ENCODE peak calls at places on chromosomes 4 and X, in four cellular contexts. One of them, this sample, is unnamed.

GRCh38 chr4:185573651-185574199 is 38.4 kb upstream of the PDLIM3 start:
- DNase-seq in A549: peak; percentile 45
- DNase-seq in H1: peak; percentile 57
- DNase-seq in K562: peak; percentile 80
- DNase-seq in this sample: peak; percentile 58

GRCh38 chr4:37244583-37245390 is at the start of gene NWD2:
- DNase-seq in H1: peak; percentile 78
- DNase-seq in K562: no peak
- DNase-seq in A549: no peak
- DNase-seq in this sample: no peak

GRCh38 chr4:48269861-48270515 is 350 bp upstream of the TEC start:
- DNase-seq in A549: peak; percentile 88
- DNase-seq in K562: peak; percentile 96
- DNase-seq in H1: peak; percentile 96
- DNase-seq in this sample: peak; percentile 75

GRCh38 chrX:16828126-16828908 is 41.8 kb downstream of the RBBP7 start:
- DNase-seq in H1: no peak
- DNase-seq in A549: peak; percentile 36
- DNase-seq in K562: no peak
- DNase-seq in this sample: no peak

GRCh38 chr4:98658287-98659105 is at the start of gene TSPAN5:
- DNase-seq in H1: peak; percentile 82
- DNase-seq in A549: peak; percentile 73
- DNase-seq in K562: peak; percentile 61
- DNase-seq in this sample: peak; percentile 12

GRCh38 chr4:89140168-89140759 is 28.9 kb downstream of the TIGD2 start:
- DNase-seq in A549: no peak
- DNase-seq in K562: no peak
- DNase-seq in H1: no peak
- DNase-seq in this sample: peak; percentile 52

GRCh38 chrX:2710496-2710895 is 19.4 kb downstream of the CD99 start:
- DNase-seq in H1: no peak
- DNase-seq in K562: no peak
- DNase-seq in A549: peak; percentile 81
- DNase-seq in this sample: no peak

GRCh38 chrX:67720344-67720743 is 176.5 kb downstream of the AR start:
- DNase-seq in H1: no peak
- DNase-seq in K562: no peak
- DNase-seq in A549: no peak
- DNase-seq in this sample: no peak

GRCh38 chr4:66298596-66298995 is 628.3 kb upstream of the EPHA5 start:
- DNase-seq in A549: no peak
- DNase-seq in K562: no peak
- DNase-seq in H1: no peak
- DNase-seq in this sample: no peak

GRCh38 chr4:41644288-41644914 is 104.1 kb downstream of the PHOX2B start:
- DNase-seq in H1: peak; percentile 99
- DNase-seq in A549: peak; percentile 31
- DNase-seq in K562: peak; percentile 60
- DNase-seq in this sample: peak; percentile 3

GRCh38 chrX:47232197-47232802 is 509 bp upstream of the USP11 start:
- DNase-seq in A549: no peak
- DNase-seq in K562: no peak
- DNase-seq in H1: no peak
- DNase-seq in this sample: no peak

GRCh38 chr4:124321370-124321769 is 391.2 kb downstream of the ANKRD50 start:
- DNase-seq in K562: no peak
- DNase-seq in H1: no peak
- DNase-seq in A549: no peak
- DNase-seq in this sample: no peak

GRCh38 chrX:125205918-125206665 is 113.6 kb upstream of the TEX13C start:
- DNase-seq in H1: peak; percentile 45
- DNase-seq in A549: peak; percentile 43
- DNase-seq in K562: no peak
- DNase-seq in this sample: no peak

GRCh38 chrX:49171752-49172279 is at the start of gene PLP2:
- DNase-seq in K562: peak; percentile 64
- DNase-seq in H1: peak; percentile 48
- DNase-seq in A549: peak; percentile 66
- DNase-seq in this sample: no peak

GRCh38 chr4:183249854-183250253 is 70.2 kb downstream of the CLDN22 start:
- DNase-seq in K562: peak; percentile 40
- DNase-seq in A549: peak; percentile 39
- DNase-seq in H1: no peak
- DNase-seq in this sample: peak; percentile 16

GRCh38 chrX:49270249-49270921 is 792 bp downstream of the PPP1R3F start:
- DNase-seq in K562: no peak
- DNase-seq in H1: peak; percentile 42
- DNase-seq in A549: peak; percentile 5
- DNase-seq in this sample: no peak

GRCh38 chr4:81628489-81628888 is 156.8 kb upstream of the RASGEF1B start:
- DNase-seq in A549: no peak
- DNase-seq in K562: no peak
- DNase-seq in H1: no peak
- DNase-seq in this sample: peak; percentile 47

GRCh38 chrX:148417934-148418333 is 82.5 kb upstream of the AFF2 start:
- DNase-seq in K562: no peak
- DNase-seq in H1: no peak
- DNase-seq in A549: no peak
- DNase-seq in this sample: no peak

GRCh38 chrX:18348047-18348446 is 6.4 kb downstream of the SCML2 start:
- DNase-seq in A549: no peak
- DNase-seq in K562: no peak
- DNase-seq in H1: no peak
- DNase-seq in this sample: no peak

GRCh38 chrX:123814343-123814742 is 45.5 kb upstream of the XIAP start:
- DNase-seq in K562: no peak
- DNase-seq in H1: no peak
- DNase-seq in A549: no peak
- DNase-seq in this sample: no peak

GRCh38 chr4:5793514-5793913 is 82.5 kb downstream of the EVC start:
- DNase-seq in K562: no peak
- DNase-seq in A549: no peak
- DNase-seq in H1: no peak
- DNase-seq in this sample: no peak

GRCh38 chrX:133745361-133745760 is 240.0 kb downstream of the GPC3 start:
- DNase-seq in A549: no peak
- DNase-seq in K562: no peak
- DNase-seq in H1: no peak
- DNase-seq in this sample: no peak

GRCh38 chr4:72505314-72505744 is 63.7 kb downstream of the ADAMTS3 start:
- DNase-seq in A549: peak; percentile 23
- DNase-seq in H1: peak; percentile 53
- DNase-seq in K562: peak; percentile 57
- DNase-seq in this sample: peak; percentile 24

GRCh38 chrX:115892787-115893671 is 277.5 kb upstream of the AGTR2 start:
- DNase-seq in K562: peak; percentile 63
- DNase-seq in A549: no peak
- DNase-seq in H1: peak; percentile 44
- DNase-seq in this sample: peak; percentile 73

GRCh38 chr4:111136438-111136837 is 513.6 kb upstream of the PITX2 start:
- DNase-seq in A549: peak; percentile 7
- DNase-seq in H1: no peak
- DNase-seq in K562: no peak
- DNase-seq in this sample: peak; percentile 7

GRCh38 chrX:18424482-18425198 is 768 bp upstream of the CDKL5 start:
- DNase-seq in K562: peak; percentile 5
- DNase-seq in H1: no peak
- DNase-seq in A549: peak; percentile 70
- DNase-seq in this sample: no peak

GRCh38 chr4:7839856-7840255 is 99.8 kb downstream of the AFAP1 start:
- DNase-seq in K562: no peak
- DNase-seq in A549: no peak
- DNase-seq in H1: no peak
- DNase-seq in this sample: no peak

GRCh38 chr4:7838136-7838782 is 101.4 kb downstream of the AFAP1 start:
- DNase-seq in H1: no peak
- DNase-seq in A549: no peak
- DNase-seq in K562: peak; percentile 35
- DNase-seq in this sample: no peak

GRCh38 chr4:7841071-7841470 is 98.6 kb downstream of the AFAP1 start:
- DNase-seq in A549: no peak
- DNase-seq in K562: no peak
- DNase-seq in H1: no peak
- DNase-seq in this sample: no peak

GRCh38 chr4:7842384-7843279 is 97.0 kb downstream of the AFAP1 start:
- DNase-seq in H1: no peak
- DNase-seq in A549: peak; percentile 91
- DNase-seq in K562: no peak
- DNase-seq in this sample: no peak

DNA sequence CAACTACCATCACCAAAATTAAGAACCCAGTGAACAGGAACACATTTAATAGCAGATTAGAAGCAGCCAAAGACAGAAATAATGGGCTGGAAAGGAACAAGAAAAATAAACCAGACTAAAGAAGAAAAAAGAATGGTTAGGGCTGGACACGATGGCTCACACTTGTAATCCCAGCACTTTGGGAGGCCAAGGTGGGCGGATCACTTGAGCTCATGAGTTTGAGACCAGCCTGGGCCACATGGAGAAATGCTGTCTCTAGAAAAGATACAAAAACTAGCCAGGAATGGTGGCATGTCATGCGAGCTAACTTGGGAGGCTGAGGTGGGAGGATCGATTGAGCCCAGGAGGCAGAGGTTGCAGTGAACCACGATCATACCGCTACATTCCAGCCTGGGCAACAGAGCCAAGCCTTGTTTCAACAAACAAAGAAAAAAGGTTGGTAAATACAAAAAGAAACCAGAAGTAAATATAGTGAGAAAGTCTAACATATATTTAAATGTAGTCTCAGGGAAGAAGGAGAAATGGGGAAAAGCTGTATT is 102.0 kb downstream of the AFAP1 start:
- DNase-seq in A549: no peak
- DNase-seq in K562: no peak
- DNase-seq in H1: no peak
- DNase-seq in this sample: no peak
- TF ChIP-seq RNF2 in A549: no peak
- TF ChIP-seq RNF2 in K562: no peak
- TF ChIP-seq RNF2 in H1: no peak
- TF ChIP-seq RNF2 in this sample: no peak

GRCh38 chr4:178450614-178451013 is 1008.4 kb upstream of the AGA start:
- DNase-seq in K562: no peak
- DNase-seq in H1: no peak
- DNase-seq in A549: no peak
- DNase-seq in this sample: no peak

GRCh38 chr4:178453057-178453456 is 1010.8 kb upstream of the AGA start:
- DNase-seq in H1: no peak
- DNase-seq in A549: no peak
- DNase-seq in K562: no peak
- DNase-seq in this sample: no peak

DNA sequence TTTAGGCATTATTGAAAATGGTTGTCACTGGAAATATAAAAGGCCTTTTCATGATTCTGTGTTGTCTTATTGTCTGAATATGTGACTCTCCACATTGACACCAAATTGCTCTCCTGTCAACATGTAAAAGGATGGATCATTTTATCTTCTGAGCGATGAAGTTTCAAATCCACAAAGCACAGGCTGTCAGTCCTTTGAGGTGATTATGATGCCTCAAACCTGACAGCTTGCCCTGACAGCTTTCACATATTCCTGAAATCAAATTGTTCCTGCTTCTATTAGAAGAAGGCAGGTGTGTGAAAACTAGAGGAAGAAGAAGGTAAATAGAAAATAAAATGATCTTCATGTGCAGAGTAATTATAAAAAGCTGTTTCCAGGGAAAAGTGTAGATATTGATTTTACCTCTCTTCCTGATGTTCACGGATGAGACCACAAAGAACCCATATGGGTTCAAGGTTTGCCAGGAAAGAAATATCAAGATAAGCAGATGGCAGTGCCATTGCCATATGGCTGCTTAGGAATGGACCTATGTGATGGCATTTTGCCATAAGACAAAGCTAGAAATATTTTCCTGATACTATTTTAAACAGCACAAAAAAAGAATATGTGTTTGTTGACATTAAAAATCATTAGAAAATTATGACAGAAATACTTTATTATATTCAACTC is 1006.3 kb upstream of the AGA start:
- DNase-seq in K562: no peak
- DNase-seq in H1: no peak
- DNase-seq in A549: no peak
- DNase-seq in this sample: no peak
- TF ChIP-seq CEBPB in K562: no peak
- TF ChIP-seq CEBPB in H1: no peak
- TF ChIP-seq CEBPB in A549: no peak
- TF ChIP-seq CEBPB in this sample: no peak

GRCh38 chr4:148265627-148266026 is 176.6 kb downstream of the NR3C2 start:
- DNase-seq in H1: no peak
- DNase-seq in K562: no peak
- DNase-seq in A549: no peak
- DNase-seq in this sample: peak; percentile 8

GRCh38 chr4:148268835-148269234 is 173.4 kb downstream of the NR3C2 start:
- DNase-seq in A549: no peak
- DNase-seq in H1: no peak
- DNase-seq in K562: no peak
- DNase-seq in this sample: no peak

GRCh38 chr4:148271166-148271565 is 171.0 kb downstream of the NR3C2 start:
- DNase-seq in H1: no peak
- DNase-seq in K562: no peak
- DNase-seq in A549: no peak
- DNase-seq in this sample: no peak

GRCh38 chr4:148273501-148273986 is 168.7 kb downstream of the NR3C2 start:
- DNase-seq in H1: no peak
- DNase-seq in K562: no peak
- DNase-seq in A549: no peak
- DNase-seq in this sample: no peak

DNA sequence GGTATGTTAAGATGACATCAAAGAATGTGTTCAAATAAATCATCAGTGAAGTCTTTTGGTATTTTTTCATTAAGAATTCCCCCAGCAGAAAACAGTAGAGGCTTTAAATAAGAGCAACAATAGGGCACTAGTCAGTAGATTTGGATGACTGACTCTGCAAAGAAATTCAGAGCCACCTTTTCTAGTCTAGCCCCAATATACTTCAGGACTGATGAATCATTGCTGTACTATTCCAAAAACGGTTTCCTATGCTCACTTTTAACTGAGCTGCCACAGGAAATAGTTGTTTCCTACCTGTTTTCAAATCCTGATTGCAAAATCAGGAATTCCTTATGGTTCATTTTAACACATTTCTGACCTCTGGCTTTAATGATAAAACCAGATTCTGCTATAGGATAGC is 171.6 kb downstream of the NR3C2 start:
- DNase-seq in A549: no peak
- DNase-seq in K562: no peak
- DNase-seq in H1: no peak
- DNase-seq in this sample: no peak
- TF ChIP-seq RNF2 in A549: no peak
- TF ChIP-seq RNF2 in K562: no peak
- TF ChIP-seq RNF2 in H1: no peak
- TF ChIP-seq RNF2 in this sample: no peak

DNA sequence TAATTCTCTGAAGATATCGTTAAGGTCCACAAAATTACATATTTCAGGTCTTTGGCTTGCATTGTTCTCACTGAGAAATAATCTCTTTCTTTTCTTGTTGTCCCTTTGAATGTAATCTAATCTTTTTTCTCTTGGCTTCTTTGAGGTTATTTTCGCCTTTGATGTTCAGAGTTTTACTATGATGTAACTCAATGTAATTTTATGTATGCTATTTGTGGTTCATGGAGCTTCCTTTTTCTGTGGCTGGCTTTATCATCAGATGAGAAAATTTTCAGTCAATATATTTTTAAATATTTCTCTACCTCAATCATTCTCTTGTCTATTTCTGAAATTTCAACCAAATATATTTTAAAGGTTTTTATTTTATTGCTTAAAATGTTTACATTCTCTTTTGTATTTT is 672.2 kb downstream of the TRAM1L1 start:
- DNase-seq in A549: no peak
- DNase-seq in K562: no peak
- DNase-seq in H1: no peak
- DNase-seq in this sample: no peak
- TF ChIP-seq CEBPB in A549: no peak
- TF ChIP-seq CEBPB in K562: no peak
- TF ChIP-seq CEBPB in H1: no peak
- TF ChIP-seq CEBPB in this sample: no peak

This sample was measured in HepG2.